ENCODE peak calls at places on chromosomes 12 and 14, in ten cellular contexts. One of them, this sample, is unnamed.
A peak's percentile ranks its signal among the peaks of the same experiment; 100 is the strongest.

GRCh38 chr12:28689398-28690175 is 459.5 kb upstream of the FAR2 start:
- DNase-seq in H1: no peak
- DNase-seq in GM23248: no peak
- DNase-seq in mesendoderm: no peak
- DNase-seq in PC-9: no peak
- DNase-seq in mammary epithelial cell: no peak
- DNase-seq in OCI-LY7: no peak
- DNase-seq in Karpas-422: no peak
- DNase-seq in K562: no peak
- DNase-seq in HCT116: no peak
- DNase-seq in this sample: peak; percentile 84

GRCh38 chr12:92739099-92739498 is 36.3 kb downstream of the PLEKHG7 start:
- DNase-seq in H1: no peak
- DNase-seq in GM23248: peak; percentile 26
- DNase-seq in mesendoderm: peak; percentile 51
- DNase-seq in PC-9: no peak
- DNase-seq in mammary epithelial cell: no peak
- DNase-seq in OCI-LY7: no peak
- DNase-seq in Karpas-422: peak; percentile 47
- DNase-seq in K562: peak; percentile 14
- DNase-seq in HCT116: no peak
- DNase-seq in this sample: no peak

GRCh38 chr14:105867961-105868599 is 341.7 kb downstream of the TMEM121 start:
- DNase-seq in H1: no peak
- DNase-seq in GM23248: no peak
- DNase-seq in mesendoderm: no peak
- DNase-seq in PC-9: no peak
- DNase-seq in mammary epithelial cell: no peak
- DNase-seq in OCI-LY7: no peak
- DNase-seq in Karpas-422: no peak
- DNase-seq in K562: no peak
- DNase-seq in HCT116: no peak
- DNase-seq in this sample: no peak

GRCh38 chr12:47021298-47021697 is 58.1 kb upstream of the PCED1B start:
- DNase-seq in H1: no peak
- DNase-seq in GM23248: peak; percentile 92
- DNase-seq in mesendoderm: peak; percentile 77
- DNase-seq in PC-9: peak; percentile 72
- DNase-seq in mammary epithelial cell: peak; percentile 93
- DNase-seq in OCI-LY7: peak; percentile 56
- DNase-seq in Karpas-422: peak; percentile 82
- DNase-seq in K562: peak; percentile 59
- DNase-seq in HCT116: peak; percentile 90
- DNase-seq in this sample: peak; percentile 97

GRCh38 chr14:100828448-100828834 is 2.5 kb downstream of the MEG3 start:
- DNase-seq in H1: no peak
- DNase-seq in GM23248: peak; percentile 60
- DNase-seq in mesendoderm: peak; percentile 63
- DNase-seq in PC-9: no peak
- DNase-seq in mammary epithelial cell: no peak
- DNase-seq in OCI-LY7: no peak
- DNase-seq in Karpas-422: no peak
- DNase-seq in K562: no peak
- DNase-seq in HCT116: no peak
- DNase-seq in this sample: no peak

GRCh38 chr12:122203301-122203967 is at the start of gene B3GNT4:
- DNase-seq in H1: no peak
- DNase-seq in GM23248: peak; percentile 76
- DNase-seq in mesendoderm: peak; percentile 74
- DNase-seq in PC-9: no peak
- DNase-seq in mammary epithelial cell: peak; percentile 71
- DNase-seq in OCI-LY7: no peak
- DNase-seq in Karpas-422: peak; percentile 54
- DNase-seq in K562: peak; percentile 87
- DNase-seq in HCT116: peak; percentile 32
- DNase-seq in this sample: peak; percentile 72

GRCh38 chr12:23885396-23885795 is 64.1 kb downstream of the SOX5 start:
- DNase-seq in H1: no peak
- DNase-seq in GM23248: no peak
- DNase-seq in mesendoderm: no peak
- DNase-seq in PC-9: no peak
- DNase-seq in mammary epithelial cell: no peak
- DNase-seq in OCI-LY7: no peak
- DNase-seq in Karpas-422: no peak
- DNase-seq in K562: peak; percentile 31
- DNase-seq in HCT116: no peak
- DNase-seq in this sample: no peak

GRCh38 chr14:21915814-21916213 is 242.2 kb upstream of the OR4E1 start:
- DNase-seq in H1: no peak
- DNase-seq in GM23248: no peak
- DNase-seq in mesendoderm: no peak
- DNase-seq in PC-9: peak; percentile 87
- DNase-seq in mammary epithelial cell: peak; percentile 2
- DNase-seq in OCI-LY7: no peak
- DNase-seq in Karpas-422: no peak
- DNase-seq in K562: no peak
- DNase-seq in HCT116: no peak
- DNase-seq in this sample: peak; percentile 81

GRCh38 chr12:25089738-25090137 is 105.2 kb downstream of the DNAI7 start:
- DNase-seq in H1: no peak
- DNase-seq in GM23248: no peak
- DNase-seq in mesendoderm: no peak
- DNase-seq in PC-9: no peak
- DNase-seq in mammary epithelial cell: peak; percentile 73
- DNase-seq in OCI-LY7: no peak
- DNase-seq in Karpas-422: no peak
- DNase-seq in K562: no peak
- DNase-seq in HCT116: no peak
- DNase-seq in this sample: peak; percentile 47

GRCh38 chr12:25082628-25083027 is 112.3 kb downstream of the DNAI7 start:
- DNase-seq in H1: no peak
- DNase-seq in GM23248: no peak
- DNase-seq in mesendoderm: no peak
- DNase-seq in PC-9: no peak
- DNase-seq in mammary epithelial cell: no peak
- DNase-seq in OCI-LY7: no peak
- DNase-seq in Karpas-422: no peak
- DNase-seq in K562: no peak
- DNase-seq in HCT116: no peak
- DNase-seq in this sample: no peak

GRCh38 chr12:25083211-25083610 is 111.7 kb downstream of the DNAI7 start:
- DNase-seq in H1: no peak
- DNase-seq in GM23248: no peak
- DNase-seq in mesendoderm: no peak
- DNase-seq in PC-9: no peak
- DNase-seq in mammary epithelial cell: no peak
- DNase-seq in OCI-LY7: no peak
- DNase-seq in Karpas-422: no peak
- DNase-seq in K562: no peak
- DNase-seq in HCT116: no peak
- DNase-seq in this sample: no peak

GRCh38 chr12:25087596-25087995 is 107.4 kb downstream of the DNAI7 start:
- DNase-seq in H1: no peak
- DNase-seq in GM23248: no peak
- DNase-seq in mesendoderm: no peak
- DNase-seq in PC-9: no peak
- DNase-seq in mammary epithelial cell: no peak
- DNase-seq in OCI-LY7: no peak
- DNase-seq in Karpas-422: no peak
- DNase-seq in K562: no peak
- DNase-seq in HCT116: no peak
- DNase-seq in this sample: no peak

DNA sequence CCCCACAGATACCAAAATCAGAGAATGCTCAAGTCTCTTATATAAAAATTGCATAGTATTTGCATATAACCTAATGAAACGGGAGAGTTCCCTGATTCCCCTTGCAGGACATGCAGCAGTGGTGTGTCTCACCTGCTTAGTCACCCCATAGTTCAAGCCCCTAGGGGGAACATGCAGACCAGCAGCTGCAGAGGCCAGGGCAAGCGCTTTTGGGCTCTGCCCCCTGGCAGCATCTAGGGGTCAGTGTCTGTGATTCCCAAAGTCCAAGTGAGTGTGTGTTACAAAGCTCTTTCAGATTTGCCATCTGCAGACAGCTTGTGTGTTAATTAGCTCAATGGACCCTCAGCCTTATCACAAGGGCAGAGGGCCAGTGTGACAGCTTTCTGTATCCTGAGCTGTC is 110.1 kb downstream of the DNAI7 start:
- DNase-seq in H1: no peak
- DNase-seq in GM23248: no peak
- DNase-seq in mesendoderm: peak; percentile 47
- DNase-seq in PC-9: no peak
- DNase-seq in mammary epithelial cell: no peak
- DNase-seq in OCI-LY7: no peak
- DNase-seq in Karpas-422: no peak
- DNase-seq in K562: no peak
- DNase-seq in HCT116: no peak
- DNase-seq in this sample: no peak
- H3K79me2 ChIP-seq in H1: no peaks in the 10 kb centered on the region
- H3K79me2 ChIP-seq in GM23248: no peaks in the 10 kb centered on the region
- H3K79me2 ChIP-seq in mesendoderm: no peaks in the 10 kb centered on the region
- H3K79me2 ChIP-seq in PC-9: no peaks in the 10 kb centered on the region
- H3K79me2 ChIP-seq in mammary epithelial cell: no peaks in the 10 kb centered on the region
- H3K79me2 ChIP-seq in OCI-LY7: peaks cover 43% of the 10 kb centered on the region
- H3K79me2 ChIP-seq in Karpas-422: peaks cover 54% of the 10 kb centered on the region
- H3K79me2 ChIP-seq in K562: no peaks in the 10 kb centered on the region
- H3K79me2 ChIP-seq in HCT116: no peaks in the 10 kb centered on the region
- H3K79me2 ChIP-seq in this sample: no peaks in the 10 kb centered on the region

GRCh38 chr14:103869406-103870143 is 22.2 kb upstream of the PPP1R13B start:
- DNase-seq in H1: no peak
- DNase-seq in GM23248: no peak
- DNase-seq in mesendoderm: no peak
- DNase-seq in PC-9: no peak
- DNase-seq in mammary epithelial cell: no peak
- DNase-seq in OCI-LY7: no peak
- DNase-seq in Karpas-422: no peak
- DNase-seq in K562: no peak
- DNase-seq in HCT116: no peak
- DNase-seq in this sample: no peak
- H3K79me2 ChIP-seq in H1: no peaks in the 10 kb centered on the region
- H3K79me2 ChIP-seq in GM23248: no peaks in the 10 kb centered on the region
- H3K79me2 ChIP-seq in mesendoderm: no peaks in the 10 kb centered on the region
- H3K79me2 ChIP-seq in PC-9: no peaks in the 10 kb centered on the region
- H3K79me2 ChIP-seq in mammary epithelial cell: no peaks in the 10 kb centered on the region
- H3K79me2 ChIP-seq in OCI-LY7: no peaks in the 10 kb centered on the region
- H3K79me2 ChIP-seq in Karpas-422: no peaks in the 10 kb centered on the region
- H3K79me2 ChIP-seq in K562: no peaks in the 10 kb centered on the region
- H3K79me2 ChIP-seq in HCT116: no peaks in the 10 kb centered on the region
- H3K79me2 ChIP-seq in this sample: no peaks in the 10 kb centered on the region

DNA sequence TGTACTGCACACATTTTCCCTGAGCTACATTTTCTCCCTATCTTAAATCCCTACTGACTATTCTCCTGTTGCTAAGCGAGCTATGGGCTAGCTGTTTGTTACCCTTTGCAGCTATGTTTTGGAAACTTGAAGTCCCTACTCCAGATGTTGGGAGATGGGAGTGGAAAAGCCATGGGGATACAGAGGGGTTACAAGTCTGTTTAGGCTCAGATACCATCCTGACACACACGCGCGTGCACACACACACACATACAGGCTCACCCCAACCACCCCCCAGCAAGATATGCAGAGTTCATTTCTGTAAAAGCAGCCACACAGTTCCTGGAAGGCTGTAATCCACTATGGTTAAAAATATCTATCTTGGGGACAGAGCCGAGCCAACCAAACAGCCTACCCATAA is 15.8 kb downstream of the ATP5MC2 start:
- DNase-seq in H1: no peak
- DNase-seq in GM23248: peak; percentile 33
- DNase-seq in mesendoderm: no peak
- DNase-seq in PC-9: no peak
- DNase-seq in mammary epithelial cell: no peak
- DNase-seq in OCI-LY7: no peak
- DNase-seq in Karpas-422: no peak
- DNase-seq in K562: peak; percentile 48
- DNase-seq in HCT116: no peak
- DNase-seq in this sample: no peak
- H3K79me2 ChIP-seq in H1: no peaks in the 10 kb centered on the region
- H3K79me2 ChIP-seq in GM23248: no peaks in the 10 kb centered on the region
- H3K79me2 ChIP-seq in mesendoderm: no peaks in the 10 kb centered on the region
- H3K79me2 ChIP-seq in PC-9: no peaks in the 10 kb centered on the region
- H3K79me2 ChIP-seq in mammary epithelial cell: no peaks in the 10 kb centered on the region
- H3K79me2 ChIP-seq in OCI-LY7: no peaks in the 10 kb centered on the region
- H3K79me2 ChIP-seq in Karpas-422: no peaks in the 10 kb centered on the region
- H3K79me2 ChIP-seq in K562: no peaks in the 10 kb centered on the region
- H3K79me2 ChIP-seq in HCT116: no peaks in the 10 kb centered on the region
- H3K79me2 ChIP-seq in this sample: no peaks in the 10 kb centered on the region

GRCh38 chr12:79617696-79618095 is 73.1 kb downstream of the PAWR start:
- DNase-seq in H1: no peak
- DNase-seq in GM23248: no peak
- DNase-seq in mesendoderm: peak; percentile 63
- DNase-seq in PC-9: no peak
- DNase-seq in mammary epithelial cell: no peak
- DNase-seq in OCI-LY7: no peak
- DNase-seq in Karpas-422: no peak
- DNase-seq in K562: no peak
- DNase-seq in HCT116: no peak
- DNase-seq in this sample: no peak

GRCh38 chr12:79614730-79615129 is 76.0 kb downstream of the PAWR start:
- DNase-seq in H1: no peak
- DNase-seq in GM23248: no peak
- DNase-seq in mesendoderm: no peak
- DNase-seq in PC-9: no peak
- DNase-seq in mammary epithelial cell: no peak
- DNase-seq in OCI-LY7: no peak
- DNase-seq in Karpas-422: no peak
- DNase-seq in K562: no peak
- DNase-seq in HCT116: no peak
- DNase-seq in this sample: peak; percentile 51

GRCh38 chr12:79618848-79619404 is 71.8 kb downstream of the PAWR start:
- DNase-seq in H1: no peak
- DNase-seq in GM23248: peak; percentile 87
- DNase-seq in mesendoderm: no peak
- DNase-seq in PC-9: no peak
- DNase-seq in mammary epithelial cell: peak; percentile 89
- DNase-seq in OCI-LY7: no peak
- DNase-seq in Karpas-422: no peak
- DNase-seq in K562: no peak
- DNase-seq in HCT116: no peak
- DNase-seq in this sample: peak; percentile 58

DNA sequence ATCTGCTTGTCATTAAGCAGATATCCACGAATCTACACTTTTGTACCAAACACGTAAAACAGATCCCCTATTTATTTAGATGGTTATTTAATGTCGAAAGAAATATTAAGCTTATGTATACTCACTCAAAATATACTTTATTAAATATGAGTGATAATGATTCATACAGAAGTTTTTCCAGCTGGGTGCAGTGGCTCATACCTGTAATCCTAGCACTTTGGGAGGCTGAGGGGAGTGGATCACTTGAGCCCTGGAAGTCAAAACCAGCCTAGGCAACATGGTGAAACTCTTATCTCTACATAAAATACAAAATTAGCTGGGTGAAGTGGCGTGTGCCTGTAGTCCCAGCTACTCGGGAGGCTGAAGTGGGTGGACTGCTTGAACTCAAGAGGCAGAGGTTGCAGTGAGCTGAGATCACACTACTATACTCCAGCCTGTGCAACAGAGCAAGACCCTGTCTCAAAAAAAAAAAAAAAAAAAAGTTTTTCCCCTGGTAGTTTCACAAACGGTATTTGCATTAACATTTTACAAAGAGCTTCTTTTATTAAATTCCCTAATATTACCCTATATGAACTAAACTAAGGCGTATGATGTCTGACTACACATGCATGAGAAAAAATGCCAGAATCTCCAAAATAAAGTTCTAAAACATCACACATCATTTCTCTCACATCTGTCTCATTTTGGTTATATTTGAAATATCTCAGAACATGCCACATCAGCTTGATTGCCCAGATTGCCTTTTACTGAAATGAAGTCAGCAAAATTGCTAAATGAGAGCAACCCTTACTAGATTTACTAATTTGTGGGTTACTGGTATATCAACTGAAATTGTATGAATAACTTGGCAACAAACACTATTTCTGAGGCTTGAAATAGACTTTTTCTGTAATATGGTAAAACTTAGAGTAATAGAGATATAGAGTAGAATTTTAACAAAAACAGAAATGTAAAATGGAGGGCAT is 74.9 kb downstream of the PAWR start:
- DNase-seq in H1: no peak
- DNase-seq in GM23248: no peak
- DNase-seq in mesendoderm: no peak
- DNase-seq in PC-9: no peak
- DNase-seq in mammary epithelial cell: peak; percentile 56
- DNase-seq in OCI-LY7: no peak
- DNase-seq in Karpas-422: peak; percentile 75
- DNase-seq in K562: no peak
- DNase-seq in HCT116: no peak
- DNase-seq in this sample: peak; percentile 55
- H3K79me2 ChIP-seq in H1: peaks cover 87% of the 10 kb centered on the region
- H3K79me2 ChIP-seq in GM23248: peaks cover 90% of the 10 kb centered on the region
- H3K79me2 ChIP-seq in mesendoderm: peaks cover 19% of the 10 kb centered on the region
- H3K79me2 ChIP-seq in PC-9: peaks cover 82% of the 10 kb centered on the region
- H3K79me2 ChIP-seq in mammary epithelial cell: peaks cover 69% of the 10 kb centered on the region
- H3K79me2 ChIP-seq in OCI-LY7: peaks cover under 1% of the 10 kb centered on the region
- H3K79me2 ChIP-seq in Karpas-422: peaks cover 92% of the 10 kb centered on the region
- H3K79me2 ChIP-seq in K562: no peaks in the 10 kb centered on the region
- H3K79me2 ChIP-seq in HCT116: peaks cover 35% of the 10 kb centered on the region
- H3K79me2 ChIP-seq in this sample: peaks cover 37% of the 10 kb centered on the region

This sample was measured in PC-3.